ENCODE peak calls at places on chromosomes 11 and 22, in six cellular contexts. R is RWPE1; I is uterus; G is SJCRH30; L is pancreas; M is stimulated activated CD4-positive, alpha-beta T cell treated with anti-CD3 and anti-CD28 coated beads, Interleukin-4, amount 100 ng/mL, for 1 hour. X is an unnamed sample.

GRCh38 chr11:119422505-119423416 is at the start of gene THY1:
- DNase-seq in R (no peak), I (peak), G (no peak), L (no peak), M (no peak), X (no peak)

GRCh38 chr11:72635309-72635915 is 38.8 kb downstream of the PDE2A start:
- DNase-seq in R (no peak), I (no peak), G (no peak), L (no peak), M (no peak), X (no peak)

GRCh38 chr11:68461284-68461861 is 821 bp downstream of the PPP6R3 start:
- DNase-seq in R (peak), I (no peak), G (peak), L (peak), M (no peak), X (peak)

GRCh38 chr11:64503354-64503753 is 87.7 kb upstream of the SLC22A12 start:
- DNase-seq in R (no peak), I (no peak), G (no peak), L (no peak), M (no peak), X (no peak)

GRCh38 chr11:61776561-61777075 is 15.8 kb downstream of the TMEM258 start:
- DNase-seq in R (peak), I (no peak), G (peak), L (peak), M (peak), X (peak)

GRCh38 chr22:45998638-45999378 is 21.8 kb upstream of the WNT7B start:
- DNase-seq in R (no peak), I (no peak), G (no peak), L (peak), M (no peak), X (no peak)

GRCh38 chr22:49656291-49656851 is 171.3 kb downstream of the BRD1 start:
- DNase-seq in R (no peak), I (no peak), G (no peak), L (peak), M (no peak), X (no peak)

GRCh38 chr11:92295175-92296137 is 70.8 kb downstream of the FAT3 start:
- DNase-seq in R (no peak), I (no peak), G (peak), L (no peak), M (no peak), X (no peak)

GRCh38 chr11:113796663-113797259 is 17.2 kb downstream of the CLDN25 start:
- DNase-seq in R (peak), I (no peak), G (peak), L (no peak), M (no peak), X (no peak)

GRCh38 chr11:39374963-39375698 is 2084.3 kb downstream of the LRRC4C start:
- DNase-seq in R (peak), I (no peak), G (peak), L (no peak), M (no peak), X (no peak)

GRCh38 chr22:44801476-44801875 is 49.1 kb downstream of the ARHGAP8 start:
- DNase-seq in R (no peak), I (no peak), G (peak), L (no peak), M (no peak), X (no peak)

GRCh38 chr11:70018816-70019215 is 59.3 kb upstream of the ANO1 start:
- DNase-seq in R (no peak), I (no peak), G (no peak), L (no peak), M (no peak), X (no peak)

GRCh38 chr11:122723576-122723975 is 68.1 kb downstream of the UBASH3B start:
- DNase-seq in R (no peak), I (no peak), G (no peak), L (no peak), M (no peak), X (no peak)